ENCODE peak calls at places on chromosomes 4 and X, in five cellular contexts. One of them, this sample, is unnamed.
A peak's percentile ranks its signal among the peaks of the same experiment; 100 is the strongest.

GRCh38 chrX:32599156-32599555 is 612.2 kb downstream of the DMD start:
- DNase-seq in suprapubic skin: no peak
- DNase-seq in heart left ventricle: no peak
- DNase-seq in uterus: no peak
- DNase-seq in esophagus squamous epithelium: no peak
- DNase-seq in this sample: no peak

GRCh38 chrX:30618160-30618765 is 35.0 kb upstream of the GK start:
- DNase-seq in suprapubic skin: no peak
- DNase-seq in heart left ventricle: no peak
- DNase-seq in uterus: no peak
- DNase-seq in esophagus squamous epithelium: no peak
- DNase-seq in this sample: no peak

GRCh38 chrX:132023896-132024386 is 839 bp downstream of the STK26 start:
- DNase-seq in suprapubic skin: peak; percentile 54
- DNase-seq in heart left ventricle: no peak
- DNase-seq in uterus: peak; percentile 15
- DNase-seq in esophagus squamous epithelium: no peak
- DNase-seq in this sample: no peak

GRCh38 chr4:79964020-79964714 is 108.9 kb downstream of the ANTXR2 start:
- DNase-seq in suprapubic skin: no peak
- DNase-seq in heart left ventricle: no peak
- DNase-seq in uterus: no peak
- DNase-seq in esophagus squamous epithelium: no peak
- DNase-seq in this sample: no peak

GRCh38 chrX:41781500-41781899 is 57.5 kb downstream of the GPR82 start:
- DNase-seq in suprapubic skin: no peak
- DNase-seq in heart left ventricle: no peak
- DNase-seq in uterus: no peak
- DNase-seq in esophagus squamous epithelium: no peak
- DNase-seq in this sample: no peak

GRCh38 chr4:9703391-9703790 is 78.0 kb upstream of the DRD5 start:
- DNase-seq in suprapubic skin: peak; percentile 75
- DNase-seq in heart left ventricle: peak; percentile 35
- DNase-seq in uterus: peak; percentile 29
- DNase-seq in esophagus squamous epithelium: no peak
- DNase-seq in this sample: peak; percentile 83

GRCh38 chr4:149605601-149606378 is 209.9 kb downstream of the IQCM start:
- DNase-seq in suprapubic skin: no peak
- DNase-seq in heart left ventricle: no peak
- DNase-seq in uterus: no peak
- DNase-seq in esophagus squamous epithelium: no peak
- DNase-seq in this sample: no peak

GRCh38 chr4:122992111-122992510 is 69.7 kb upstream of the NUDT6 start:
- DNase-seq in suprapubic skin: no peak
- DNase-seq in heart left ventricle: no peak
- DNase-seq in uterus: no peak
- DNase-seq in esophagus squamous epithelium: no peak
- DNase-seq in this sample: no peak

GRCh38 chr4:6395466-6396228 is 76.8 kb downstream of the PPP2R2C start:
- DNase-seq in suprapubic skin: no peak
- DNase-seq in heart left ventricle: no peak
- DNase-seq in uterus: no peak
- DNase-seq in esophagus squamous epithelium: no peak
- DNase-seq in this sample: no peak

GRCh38 chr4:16574981-16575380 is 323.5 kb downstream of the LDB2 start:
- DNase-seq in suprapubic skin: no peak
- DNase-seq in heart left ventricle: no peak
- DNase-seq in uterus: no peak
- DNase-seq in esophagus squamous epithelium: no peak
- DNase-seq in this sample: no peak

GRCh38 chrX:36978886-36979285 is 29.3 kb upstream of the FAM47C start:
- DNase-seq in suprapubic skin: no peak
- DNase-seq in heart left ventricle: no peak
- DNase-seq in uterus: no peak
- DNase-seq in esophagus squamous epithelium: no peak
- DNase-seq in this sample: no peak

GRCh38 chr4:35500812-35501211 is 743.5 kb downstream of the ARAP2 start:
- DNase-seq in suprapubic skin: no peak
- DNase-seq in heart left ventricle: no peak
- DNase-seq in uterus: no peak
- DNase-seq in esophagus squamous epithelium: no peak
- DNase-seq in this sample: no peak

GRCh38 chr4:78650106-78651021 is 98.8 kb downstream of the ANXA3 start:
- DNase-seq in suprapubic skin: no peak
- DNase-seq in heart left ventricle: no peak
- DNase-seq in uterus: no peak
- DNase-seq in esophagus squamous epithelium: no peak
- DNase-seq in this sample: no peak

GRCh38 chrX:117957128-117957527 is 159.5 kb downstream of the KLHL13 start:
- DNase-seq in suprapubic skin: no peak
- DNase-seq in heart left ventricle: no peak
- DNase-seq in uterus: no peak
- DNase-seq in esophagus squamous epithelium: no peak
- DNase-seq in this sample: no peak

GRCh38 chr4:126647320-126647719 is 985.4 kb upstream of the INTU start:
- DNase-seq in suprapubic skin: no peak
- DNase-seq in heart left ventricle: no peak
- DNase-seq in uterus: no peak
- DNase-seq in esophagus squamous epithelium: no peak
- DNase-seq in this sample: no peak

GRCh38 chr4:139171878-139172691 is 4.9 kb downstream of the ELF2 start:
- DNase-seq in suprapubic skin: no peak
- DNase-seq in heart left ventricle: no peak
- DNase-seq in uterus: no peak
- DNase-seq in esophagus squamous epithelium: no peak
- DNase-seq in this sample: no peak

GRCh38 chrX:24870143-24870542 is 145.6 kb downstream of the ARX start:
- DNase-seq in suprapubic skin: no peak
- DNase-seq in heart left ventricle: no peak
- DNase-seq in uterus: no peak
- DNase-seq in esophagus squamous epithelium: no peak
- DNase-seq in this sample: no peak

GRCh38 chr4:110195561-110196205 is 2.7 kb downstream of the ELOVL6 start:
- DNase-seq in suprapubic skin: no peak
- DNase-seq in heart left ventricle: no peak
- DNase-seq in uterus: no peak
- DNase-seq in esophagus squamous epithelium: no peak
- DNase-seq in this sample: no peak

GRCh38 chrX:97452283-97452682 is 568.6 kb downstream of the RPA4 start:
- DNase-seq in suprapubic skin: no peak
- DNase-seq in heart left ventricle: no peak
- DNase-seq in uterus: no peak
- DNase-seq in esophagus squamous epithelium: no peak
- DNase-seq in this sample: no peak

GRCh38 chrX:70132877-70133302 is 357 bp upstream of the IGBP1 start:
- DNase-seq in suprapubic skin: no peak
- DNase-seq in heart left ventricle: no peak
- DNase-seq in uterus: no peak
- DNase-seq in esophagus squamous epithelium: no peak
- DNase-seq in this sample: no peak

GRCh38 chr4:186192068-186192751 is 843 bp downstream of the CYP4V2 start:
- DNase-seq in suprapubic skin: peak; percentile 68
- DNase-seq in heart left ventricle: peak; percentile 52
- DNase-seq in uterus: peak; percentile 36
- DNase-seq in esophagus squamous epithelium: no peak
- DNase-seq in this sample: peak; percentile 73

GRCh38 chrX:45824471-45824870 is 623.8 kb upstream of the DIPK2B start:
- DNase-seq in suprapubic skin: no peak
- DNase-seq in heart left ventricle: no peak
- DNase-seq in uterus: peak; percentile 61
- DNase-seq in esophagus squamous epithelium: no peak
- DNase-seq in this sample: peak; percentile 49

GRCh38 chr4:10590896-10591295 is 93.7 kb downstream of the CLNK start:
- DNase-seq in suprapubic skin: no peak
- DNase-seq in heart left ventricle: no peak
- DNase-seq in uterus: no peak
- DNase-seq in esophagus squamous epithelium: no peak
- DNase-seq in this sample: no peak

GRCh38 chr4:182908124-182908523 is 9.1 kb downstream of the DCTD start:
- DNase-seq in suprapubic skin: no peak
- DNase-seq in heart left ventricle: no peak
- DNase-seq in uterus: no peak
- DNase-seq in esophagus squamous epithelium: no peak
- DNase-seq in this sample: no peak

GRCh38 chrX:149511081-149511480 is 6.0 kb upstream of the IDS start:
- DNase-seq in suprapubic skin: no peak
- DNase-seq in heart left ventricle: no peak
- DNase-seq in uterus: no peak
- DNase-seq in esophagus squamous epithelium: no peak
- DNase-seq in this sample: no peak

GRCh38 chr4:1026115-1026514 is 14.7 kb downstream of the FGFRL1 start:
- DNase-seq in suprapubic skin: no peak
- DNase-seq in heart left ventricle: peak; percentile 53
- DNase-seq in uterus: no peak
- DNase-seq in esophagus squamous epithelium: no peak
- DNase-seq in this sample: peak; percentile 74

GRCh38 chr4:114378306-114378903 is 220.2 kb upstream of the UGT8 start:
- DNase-seq in suprapubic skin: no peak
- DNase-seq in heart left ventricle: no peak
- DNase-seq in uterus: no peak
- DNase-seq in esophagus squamous epithelium: no peak
- DNase-seq in this sample: no peak

GRCh38 chr4:38009949-38010348 is 49.8 kb downstream of the PTTG2 start:
- DNase-seq in suprapubic skin: no peak
- DNase-seq in heart left ventricle: no peak
- DNase-seq in uterus: no peak
- DNase-seq in esophagus squamous epithelium: no peak
- DNase-seq in this sample: no peak

GRCh38 chr4:38009421-38009820 is 49.2 kb downstream of the PTTG2 start:
- DNase-seq in suprapubic skin: no peak
- DNase-seq in heart left ventricle: no peak
- DNase-seq in uterus: no peak
- DNase-seq in esophagus squamous epithelium: no peak
- DNase-seq in this sample: no peak

GRCh38 chr4:38008493-38009120 is 48.4 kb downstream of the PTTG2 start:
- DNase-seq in suprapubic skin: no peak
- DNase-seq in heart left ventricle: no peak
- DNase-seq in uterus: no peak
- DNase-seq in esophagus squamous epithelium: no peak
- DNase-seq in this sample: no peak

GRCh38 chr4:38005637-38006036 is 45.4 kb downstream of the PTTG2 start:
- DNase-seq in suprapubic skin: no peak
- DNase-seq in heart left ventricle: no peak
- DNase-seq in uterus: no peak
- DNase-seq in esophagus squamous epithelium: no peak
- DNase-seq in this sample: no peak

GRCh38 chr4:38007645-38008044 is 47.4 kb downstream of the PTTG2 start:
- DNase-seq in suprapubic skin: no peak
- DNase-seq in heart left ventricle: no peak
- DNase-seq in uterus: no peak
- DNase-seq in esophagus squamous epithelium: no peak
- DNase-seq in this sample: no peak
- H3K4me1 ChIP-seq in suprapubic skin: peaks cover 3% of the 10 kb centered on the region
- H3K4me1 ChIP-seq in heart left ventricle: peaks cover 45% of the 10 kb centered on the region
- H3K4me1 ChIP-seq in uterus: peaks cover 19% of the 10 kb centered on the region
- H3K4me1 ChIP-seq in esophagus squamous epithelium: peaks cover 48% of the 10 kb centered on the region
- H3K4me1 ChIP-seq in this sample: no peaks in the 10 kb centered on the region

GRCh38 chr4:127965062-127965802 is at the start of the genes ABHD18 and MFSD8:
- DNase-seq in suprapubic skin: peak; percentile 99
- DNase-seq in heart left ventricle: peak; percentile 100
- DNase-seq in uterus: peak; percentile 98
- DNase-seq in esophagus squamous epithelium: peak; percentile 95
- DNase-seq in this sample: peak; percentile 98
- TF ChIP-seq POLR2A in suprapubic skin: peak; percentile 36
- TF ChIP-seq POLR2A in heart left ventricle: no peak
- TF ChIP-seq POLR2A in uterus: peak; percentile 74
- TF ChIP-seq POLR2A in esophagus squamous epithelium: peak; percentile 76
- TF ChIP-seq POLR2A in this sample: peak; percentile 74

GRCh38 chr4:26879805-26880204 is 19.2 kb downstream of the STIM2 start:
- DNase-seq in suprapubic skin: no peak
- DNase-seq in heart left ventricle: no peak
- DNase-seq in uterus: no peak
- DNase-seq in esophagus squamous epithelium: no peak
- DNase-seq in this sample: no peak

GRCh38 chr4:26877417-26877816 is 16.8 kb downstream of the STIM2 start:
- DNase-seq in suprapubic skin: no peak
- DNase-seq in heart left ventricle: no peak
- DNase-seq in uterus: no peak
- DNase-seq in esophagus squamous epithelium: no peak
- DNase-seq in this sample: no peak

GRCh38 chr4:26877946-26878345 is 17.3 kb downstream of the STIM2 start:
- DNase-seq in suprapubic skin: no peak
- DNase-seq in heart left ventricle: no peak
- DNase-seq in uterus: no peak
- DNase-seq in esophagus squamous epithelium: no peak
- DNase-seq in this sample: no peak

GRCh38 chr4:26874110-26874509 is 13.5 kb downstream of the STIM2 start:
- DNase-seq in suprapubic skin: no peak
- DNase-seq in heart left ventricle: no peak
- DNase-seq in uterus: no peak
- DNase-seq in esophagus squamous epithelium: no peak
- DNase-seq in this sample: no peak

DNA sequence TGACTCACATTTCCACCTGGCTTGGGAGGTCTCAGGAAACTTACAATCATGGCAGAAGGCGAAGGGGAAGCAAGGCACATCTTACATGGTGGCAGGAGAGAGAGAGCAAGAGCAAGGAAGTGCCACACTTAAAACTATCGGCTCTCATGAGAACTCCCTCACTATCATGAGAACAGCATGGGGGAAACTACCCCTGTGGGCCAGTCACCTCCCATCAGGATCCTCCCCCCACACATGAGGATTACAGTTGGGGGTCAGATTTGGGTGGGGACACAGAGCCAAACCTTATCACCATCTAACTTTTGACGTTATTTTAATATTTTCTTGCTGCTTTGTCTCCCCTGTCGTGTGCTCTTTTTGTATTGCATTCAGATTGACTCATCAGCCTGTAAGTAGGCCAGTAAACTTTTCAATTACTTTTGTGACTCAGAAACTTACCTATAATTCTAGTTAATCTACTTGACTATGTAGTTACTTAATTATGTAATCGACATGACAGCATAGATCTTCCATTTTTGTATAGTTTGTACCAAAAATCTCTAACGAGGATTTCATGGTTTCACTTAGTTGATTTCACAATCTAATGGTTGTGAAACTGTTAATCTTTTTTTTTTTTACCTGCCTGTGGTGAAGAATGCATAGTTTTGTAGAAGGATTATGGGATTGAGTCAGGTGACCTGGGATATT is 18.2 kb downstream of the STIM2 start:
- DNase-seq in suprapubic skin: no peak
- DNase-seq in heart left ventricle: no peak
- DNase-seq in uterus: no peak
- DNase-seq in esophagus squamous epithelium: no peak
- DNase-seq in this sample: no peak
- H3K27ac ChIP-seq in suprapubic skin: peak overlapping the region; percentile 51
- H3K27ac ChIP-seq in heart left ventricle: no peak overlapping the region
- H3K27ac ChIP-seq in uterus: no peak overlapping the region
- H3K27ac ChIP-seq in esophagus squamous epithelium: peak overlapping the region; percentile 10
- H3K27ac ChIP-seq in this sample: peak overlapping the region; percentile 31

DNA sequence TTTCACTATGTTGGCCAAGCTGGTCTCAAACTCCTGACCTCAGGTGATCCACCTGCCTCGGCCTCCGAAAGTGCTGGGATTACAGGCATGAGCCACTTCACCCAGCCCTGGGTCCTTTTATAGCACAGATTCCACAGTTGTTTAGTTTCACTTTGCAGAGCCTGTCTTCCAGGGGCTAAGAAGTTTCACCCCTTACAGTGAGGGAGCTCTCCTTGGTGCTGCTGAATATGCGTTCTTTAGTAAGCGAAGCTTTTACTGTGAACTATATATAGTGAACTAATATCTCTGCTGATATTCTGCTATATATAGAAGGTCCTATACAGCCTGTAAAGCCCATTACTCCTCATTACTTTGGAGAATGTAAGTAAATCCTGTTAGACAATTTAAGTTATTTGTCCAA is 4.2 kb downstream of the TCEAL6 start:
- DNase-seq in suprapubic skin: no peak
- DNase-seq in heart left ventricle: no peak
- DNase-seq in uterus: no peak
- DNase-seq in esophagus squamous epithelium: no peak
- DNase-seq in this sample: no peak
- H3K4me1 ChIP-seq in suprapubic skin: no peaks in the 10 kb centered on the region
- H3K4me1 ChIP-seq in heart left ventricle: no peaks in the 10 kb centered on the region
- H3K4me1 ChIP-seq in uterus: no peaks in the 10 kb centered on the region
- H3K4me1 ChIP-seq in esophagus squamous epithelium: no peaks in the 10 kb centered on the region
- H3K4me1 ChIP-seq in this sample: no peaks in the 10 kb centered on the region

This sample was measured in Peyer's patch.